ENCODE peak calls at places on chromosomes 6 and 20, in five cellular contexts. O is posterior cingulate gyrus; T is stimulated activated CD4-positive, alpha-beta T cell treated with anti-CD3 and anti-CD28 coated beads, Interleukin-12 subunit alpha, Interleukin-12 subunit beta, amount 100 ng/mL, for 24 hours; H is astrocyte; L is mesothelial cell of epicardium. K is an unnamed sample.

GRCh38 chr6:74872754-74873446 is 333.0 kb downstream of the COL12A1 start:
- DNase-seq in O (no peak), T (no peak), H (no peak), L (no peak), K (no peak)

GRCh38 chr6:6105472-6106036 is 98.8 kb upstream of the NRN1 start:
- DNase-seq in O (no peak), T (no peak), H (no peak), L (no peak), K (no peak)

GRCh38 chr6:24646771-24647170 is 780 bp upstream of the KIAA0319 start:
- DNase-seq in O (no peak), T (no peak), H (peak), L (no peak), K (no peak)

GRCh38 chr6:154408906-154409500 is 52.4 kb upstream of the IPCEF1 start:
- DNase-seq in O (no peak), T (no peak), H (no peak), L (no peak), K (no peak)

GRCh38 chr6:978937-979685 is 286.2 kb upstream of the EXOC2 start:
- DNase-seq in O (no peak), T (no peak), H (no peak), L (no peak), K (no peak)

GRCh38 chr20:33875055-33875454 is 63.9 kb downstream of the CHMP4B start:
- DNase-seq in O (no peak), T (no peak), H (no peak), L (no peak), K (no peak)

GRCh38 chr20:5216663-5217062 is 89.9 kb downstream of the CDS2 start:
- DNase-seq in O (peak), T (no peak), H (no peak), L (no peak), K (no peak)

GRCh38 chr6:41970436-41970846 is 28.8 kb upstream of the CCND3 start:
- DNase-seq in O (no peak), T (peak), H (peak), L (no peak), K (peak)

GRCh38 chr6:145086197-145086596 is 649.1 kb downstream of the EPM2A start:
- DNase-seq in O (no peak), T (no peak), H (peak), L (no peak), K (no peak)

GRCh38 chr6:22028403-22028802 is 268.4 kb downstream of the PRL start:
- DNase-seq in O (no peak), T (no peak), H (no peak), L (no peak), K (no peak)

GRCh38 chr6:33958208-33958862 is 154.5 kb upstream of the MLN start:
- DNase-seq in O (no peak), T (no peak), H (no peak), L (no peak), K (no peak)

K was measured in activated naive CD8-positive, alpha-beta T cell treated with anti-CD3 and anti-CD28 coated beads, Interleukin-2, amount 50 U/mL, for 16 hours.